ENCODE peak calls at places on chromosomes 2 and 18, in six cellular contexts. One of them, this sample, is unnamed.
A peak's percentile ranks its signal among the peaks of the same experiment; 100 is the strongest.

GRCh38 chr2:83817511-83817910 is 641.6 kb downstream of the SUCLG1 start:
- DNase-seq in HCT116: peak; percentile 3
- DNase-seq in OCI-LY7: peak; percentile 10
- DNase-seq in neural progenitor cell: peak; percentile 10
- DNase-seq in GM23248: peak; percentile 32
- DNase-seq in hepatocyte: no peak
- DNase-seq in this sample: peak; percentile 41

GRCh38 chr18:43077510-43078290 is 37.8 kb downstream of the RIT2 start:
- DNase-seq in HCT116: no peak
- DNase-seq in neural progenitor cell: no peak
- DNase-seq in hepatocyte: no peak
- DNase-seq in GM23248: no peak
- DNase-seq in OCI-LY7: no peak
- DNase-seq in this sample: peak; percentile 10

GRCh38 chr2:23498941-23499340 is 114.0 kb downstream of the KLHL29 start:
- DNase-seq in hepatocyte: no peak
- DNase-seq in HCT116: no peak
- DNase-seq in neural progenitor cell: no peak
- DNase-seq in OCI-LY7: no peak
- DNase-seq in GM23248: peak; percentile 44
- DNase-seq in this sample: no peak

GRCh38 chr2:147945660-147946059 is 74.9 kb downstream of the ORC4 start:
- DNase-seq in GM23248: peak; percentile 15
- DNase-seq in OCI-LY7: no peak
- DNase-seq in HCT116: no peak
- DNase-seq in neural progenitor cell: peak; percentile 40
- DNase-seq in hepatocyte: no peak
- DNase-seq in this sample: no peak

GRCh38 chr2:138395565-138396306 is 105.8 kb upstream of the SPOPL start:
- DNase-seq in GM23248: peak; percentile 86
- DNase-seq in hepatocyte: no peak
- DNase-seq in OCI-LY7: no peak
- DNase-seq in HCT116: no peak
- DNase-seq in neural progenitor cell: no peak
- DNase-seq in this sample: no peak

GRCh38 chr2:209323738-209324137 is 100.1 kb upstream of the MAP2 start:
- DNase-seq in OCI-LY7: no peak
- DNase-seq in GM23248: no peak
- DNase-seq in HCT116: no peak
- DNase-seq in hepatocyte: no peak
- DNase-seq in neural progenitor cell: no peak
- DNase-seq in this sample: no peak

GRCh38 chr2:238570391-238570790 is 143.7 kb downstream of the ASB1 start:
- DNase-seq in GM23248: no peak
- DNase-seq in hepatocyte: no peak
- DNase-seq in HCT116: no peak
- DNase-seq in OCI-LY7: no peak
- DNase-seq in neural progenitor cell: no peak
- DNase-seq in this sample: no peak

GRCh38 chr18:1544016-1544415 is 639.3 kb downstream of the ADCYAP1 start:
- DNase-seq in GM23248: no peak
- DNase-seq in HCT116: no peak
- DNase-seq in hepatocyte: no peak
- DNase-seq in neural progenitor cell: no peak
- DNase-seq in OCI-LY7: no peak
- DNase-seq in this sample: no peak

GRCh38 chr2:33077841-33078240 is 131.1 kb downstream of the LTBP1 start:
- DNase-seq in neural progenitor cell: no peak
- DNase-seq in OCI-LY7: peak; percentile 89
- DNase-seq in hepatocyte: no peak
- DNase-seq in HCT116: no peak
- DNase-seq in GM23248: no peak
- DNase-seq in this sample: no peak

GRCh38 chr18:79509536-79509930 is 113.8 kb downstream of the NFATC1 start:
- DNase-seq in neural progenitor cell: no peak
- DNase-seq in hepatocyte: no peak
- DNase-seq in HCT116: no peak
- DNase-seq in OCI-LY7: no peak
- DNase-seq in GM23248: no peak
- DNase-seq in this sample: no peak

GRCh38 chr18:77207540-77207939 is 42.1 kb upstream of the GALR1 start:
- DNase-seq in HCT116: peak; percentile 51
- DNase-seq in neural progenitor cell: peak; percentile 25
- DNase-seq in OCI-LY7: peak; percentile 16
- DNase-seq in GM23248: peak; percentile 89
- DNase-seq in hepatocyte: peak; percentile 25
- DNase-seq in this sample: peak; percentile 65

GRCh38 chr2:217513256-217513655 is 489.5 kb downstream of the TNS1 start:
- DNase-seq in neural progenitor cell: no peak
- DNase-seq in GM23248: no peak
- DNase-seq in OCI-LY7: no peak
- DNase-seq in HCT116: no peak
- DNase-seq in hepatocyte: no peak
- DNase-seq in this sample: no peak

GRCh38 chr2:73112026-73112912 is 479 bp downstream of the RAB11FIP5 start:
- DNase-seq in hepatocyte: peak; percentile 73
- DNase-seq in HCT116: peak; percentile 12
- DNase-seq in GM23248: peak; percentile 81
- DNase-seq in OCI-LY7: no peak
- DNase-seq in neural progenitor cell: peak; percentile 79
- DNase-seq in this sample: peak; percentile 45

GRCh38 chr2:170670651-170671050 is 44.5 kb upstream of the SP5 start:
- DNase-seq in OCI-LY7: no peak
- DNase-seq in neural progenitor cell: no peak
- DNase-seq in HCT116: no peak
- DNase-seq in hepatocyte: no peak
- DNase-seq in GM23248: no peak
- DNase-seq in this sample: no peak

GRCh38 chr18:63216911-63217311 is 102.7 kb downstream of the BCL2 start:
- DNase-seq in OCI-LY7: no peak
- DNase-seq in hepatocyte: no peak
- DNase-seq in HCT116: no peak
- DNase-seq in neural progenitor cell: no peak
- DNase-seq in GM23248: peak; percentile 9
- DNase-seq in this sample: peak; percentile 66

GRCh38 chr2:76613330-76613729 is 902.6 kb upstream of the GCFC2 start:
- DNase-seq in neural progenitor cell: no peak
- DNase-seq in HCT116: no peak
- DNase-seq in OCI-LY7: no peak
- DNase-seq in GM23248: no peak
- DNase-seq in hepatocyte: no peak
- DNase-seq in this sample: no peak

GRCh38 chr2:181300600-181301291 is 156.4 kb upstream of the ITGA4 start:
- DNase-seq in GM23248: no peak
- DNase-seq in OCI-LY7: no peak
- DNase-seq in HCT116: no peak
- DNase-seq in neural progenitor cell: no peak
- DNase-seq in hepatocyte: no peak
- DNase-seq in this sample: no peak

GRCh38 chr18:49277395-49278036 is 182.9 kb downstream of the DYM start:
- DNase-seq in GM23248: peak; percentile 66
- DNase-seq in hepatocyte: no peak
- DNase-seq in HCT116: no peak
- DNase-seq in OCI-LY7: no peak
- DNase-seq in neural progenitor cell: no peak
- DNase-seq in this sample: no peak

GRCh38 chr2:20541651-20542050 is 94.8 kb downstream of the RHOB start:
- DNase-seq in HCT116: no peak
- DNase-seq in neural progenitor cell: no peak
- DNase-seq in GM23248: no peak
- DNase-seq in OCI-LY7: no peak
- DNase-seq in hepatocyte: no peak
- DNase-seq in this sample: no peak

GRCh38 chr2:149872041-149872440 is 284.5 kb upstream of the MMADHC start:
- DNase-seq in GM23248: peak; percentile 16
- DNase-seq in neural progenitor cell: no peak
- DNase-seq in hepatocyte: no peak
- DNase-seq in OCI-LY7: no peak
- DNase-seq in HCT116: no peak
- DNase-seq in this sample: no peak

GRCh38 chr2:192087398-192087958 is 107.3 kb downstream of the TMEFF2 start:
- DNase-seq in hepatocyte: no peak
- DNase-seq in neural progenitor cell: no peak
- DNase-seq in GM23248: no peak
- DNase-seq in OCI-LY7: no peak
- DNase-seq in HCT116: no peak
- DNase-seq in this sample: no peak

GRCh38 chr18:77102246-77103040 is 30.1 kb downstream of the MBP start:
- DNase-seq in GM23248: peak; percentile 87
- DNase-seq in OCI-LY7: peak; percentile 58
- DNase-seq in HCT116: no peak
- DNase-seq in neural progenitor cell: no peak
- DNase-seq in hepatocyte: no peak
- DNase-seq in this sample: peak; percentile 81

GRCh38 chr2:102708847-102709559 is 52.8 kb upstream of the TMEM182 start:
- DNase-seq in HCT116: peak; percentile 67
- DNase-seq in neural progenitor cell: no peak
- DNase-seq in hepatocyte: peak; percentile 68
- DNase-seq in OCI-LY7: no peak
- DNase-seq in GM23248: peak; percentile 58
- DNase-seq in this sample: no peak

GRCh38 chr2:90221300-90221651 is 1529.8 kb downstream of the RPIA start:
- DNase-seq in HCT116: no peak
- DNase-seq in OCI-LY7: peak; percentile 68
- DNase-seq in hepatocyte: no peak
- DNase-seq in GM23248: no peak
- DNase-seq in neural progenitor cell: no peak
- DNase-seq in this sample: no peak

GRCh38 chr2:238389985-238390682 is 36.6 kb upstream of the ASB1 start:
- DNase-seq in HCT116: no peak
- DNase-seq in OCI-LY7: no peak
- DNase-seq in hepatocyte: no peak
- DNase-seq in neural progenitor cell: no peak
- DNase-seq in GM23248: no peak
- DNase-seq in this sample: no peak

GRCh38 chr2:196918927-196919326 is 7.6 kb downstream of the PGAP1 start:
- DNase-seq in HCT116: no peak
- DNase-seq in GM23248: no peak
- DNase-seq in neural progenitor cell: no peak
- DNase-seq in OCI-LY7: no peak
- DNase-seq in hepatocyte: no peak
- DNase-seq in this sample: no peak

GRCh38 chr2:109475531-109476210 is 138.1 kb downstream of the SEPTIN10 start:
- DNase-seq in OCI-LY7: no peak
- DNase-seq in HCT116: no peak
- DNase-seq in neural progenitor cell: no peak
- DNase-seq in hepatocyte: no peak
- DNase-seq in GM23248: peak; percentile 88
- DNase-seq in this sample: peak; percentile 67

GRCh38 chr2:98507940-98508689 is 63.5 kb downstream of the INPP4A start:
- DNase-seq in HCT116: no peak
- DNase-seq in OCI-LY7: no peak
- DNase-seq in neural progenitor cell: no peak
- DNase-seq in GM23248: no peak
- DNase-seq in hepatocyte: no peak
- DNase-seq in this sample: no peak

GRCh38 chr2:238235331-238235732 is 4.5 kb downstream of the HES6 start:
- DNase-seq in GM23248: peak; percentile 46
- DNase-seq in OCI-LY7: no peak
- DNase-seq in hepatocyte: no peak
- DNase-seq in neural progenitor cell: no peak
- DNase-seq in HCT116: no peak
- DNase-seq in this sample: no peak

GRCh38 chr2:127763776-127764175 is 47.2 kb downstream of the WDR33 start:
- DNase-seq in GM23248: peak; percentile 83
- DNase-seq in neural progenitor cell: no peak
- DNase-seq in HCT116: no peak
- DNase-seq in hepatocyte: no peak
- DNase-seq in OCI-LY7: no peak
- DNase-seq in this sample: no peak

GRCh38 chr2:193584001-193584400 is 1389.3 kb upstream of the TMEFF2 start:
- DNase-seq in neural progenitor cell: peak; percentile 65
- DNase-seq in GM23248: no peak
- DNase-seq in HCT116: peak; percentile 32
- DNase-seq in OCI-LY7: no peak
- DNase-seq in hepatocyte: peak; percentile 23
- DNase-seq in this sample: no peak

GRCh38 chr2:185628985-185629384 is 109.6 kb upstream of the FSIP2 start:
- DNase-seq in HCT116: peak; percentile 29
- DNase-seq in OCI-LY7: peak; percentile 17
- DNase-seq in GM23248: peak; percentile 9
- DNase-seq in hepatocyte: no peak
- DNase-seq in neural progenitor cell: peak; percentile 56
- DNase-seq in this sample: no peak

GRCh38 chr2:145273840-145274239 is 753.9 kb upstream of the ZEB2 start:
- DNase-seq in hepatocyte: no peak
- DNase-seq in HCT116: peak; percentile 27
- DNase-seq in GM23248: peak; percentile 5
- DNase-seq in OCI-LY7: no peak
- DNase-seq in neural progenitor cell: no peak
- DNase-seq in this sample: no peak

GRCh38 chr18:72727038-72727690 is 140.6 kb downstream of the NETO1 start:
- DNase-seq in GM23248: no peak
- DNase-seq in hepatocyte: no peak
- DNase-seq in HCT116: no peak
- DNase-seq in OCI-LY7: no peak
- DNase-seq in neural progenitor cell: no peak
- DNase-seq in this sample: no peak

GRCh38 chr2:222902660-222903059 is 41.8 kb downstream of the ACSL3 start:
- DNase-seq in HCT116: no peak
- DNase-seq in GM23248: no peak
- DNase-seq in OCI-LY7: no peak
- DNase-seq in neural progenitor cell: no peak
- DNase-seq in hepatocyte: no peak
- DNase-seq in this sample: no peak
- H4K20me1 ChIP-seq in HCT116: peaks cover 10% of the 10 kb centered on the region
- H4K20me1 ChIP-seq in GM23248: peaks cover 4% of the 10 kb centered on the region
- H4K20me1 ChIP-seq in OCI-LY7: peaks cover 6% of the 10 kb centered on the region
- H4K20me1 ChIP-seq in neural progenitor cell: peaks cover 73% of the 10 kb centered on the region
- H4K20me1 ChIP-seq in hepatocyte: peaks cover 50% of the 10 kb centered on the region
- H4K20me1 ChIP-seq in this sample: peaks cover 10% of the 10 kb centered on the region

GRCh38 chr2:236776695-236777251 is 207.1 kb downstream of the ACKR3 start:
- DNase-seq in HCT116: no peak
- DNase-seq in GM23248: peak; percentile 87
- DNase-seq in neural progenitor cell: no peak
- DNase-seq in hepatocyte: no peak
- DNase-seq in OCI-LY7: no peak
- DNase-seq in this sample: no peak
- H2AFZ ChIP-seq in HCT116: no peak overlapping the region
- H2AFZ ChIP-seq in GM23248: no peak overlapping the region
- H2AFZ ChIP-seq in neural progenitor cell: no peak overlapping the region
- H2AFZ ChIP-seq in hepatocyte: no peak overlapping the region
- H2AFZ ChIP-seq in OCI-LY7: no peak overlapping the region
- H2AFZ ChIP-seq in this sample: no peak overlapping the region

GRCh38 chr18:74906189-74906588 is 302.8 kb downstream of the PTGR3 start:
- DNase-seq in HCT116: no peak
- DNase-seq in hepatocyte: peak; percentile 16
- DNase-seq in OCI-LY7: no peak
- DNase-seq in neural progenitor cell: no peak
- DNase-seq in GM23248: no peak
- DNase-seq in this sample: no peak
- H3K27ac ChIP-seq in HCT116: no peak overlapping the region
- H3K27ac ChIP-seq in hepatocyte: no peak overlapping the region
- H3K27ac ChIP-seq in OCI-LY7: no peak overlapping the region
- H3K27ac ChIP-seq in neural progenitor cell: no peak overlapping the region
- H3K27ac ChIP-seq in GM23248: no peak overlapping the region
- H3K27ac ChIP-seq in this sample: no peak overlapping the region

GRCh38 chr2:28898048-28898447 is 3.6 kb downstream of the WDR43 start:
- DNase-seq in neural progenitor cell: no peak
- DNase-seq in OCI-LY7: no peak
- DNase-seq in GM23248: no peak
- DNase-seq in HCT116: no peak
- DNase-seq in hepatocyte: no peak
- DNase-seq in this sample: no peak
- H4K20me1 ChIP-seq in neural progenitor cell: peaks cover 81% of the 10 kb centered on the region
- H4K20me1 ChIP-seq in OCI-LY7: peaks cover 68% of the 10 kb centered on the region
- H4K20me1 ChIP-seq in GM23248: peaks cover 42% of the 10 kb centered on the region
- H4K20me1 ChIP-seq in HCT116: peaks cover 75% of the 10 kb centered on the region
- H4K20me1 ChIP-seq in hepatocyte: peaks cover 77% of the 10 kb centered on the region
- H4K20me1 ChIP-seq in this sample: peaks cover 73% of the 10 kb centered on the region